ENCODE peak calls at places on chromosomes 13 and 19, in seven cellular contexts. E is MM.1S; B is CD4-positive, alpha-beta memory T cell; N is HCT116; V is neuronal stem cell; J is colonic mucosa; G is astrocyte. X is an unnamed sample.

GRCh38 chr19:16889429-16889882 is 657 bp downstream of the F2RL3 start:
- DNase-seq in E (no peak), B (no peak), N (no peak), V (no peak), J (no peak), G (no peak), X (no peak)

GRCh38 chr19:1324792-1325567 is 39.3 kb downstream of the EFNA2 start:
- DNase-seq in E (no peak), B (no peak), N (peak; percentile 19), V (no peak), J (peak; percentile 61), G (peak; percentile 57), X (no peak)

GRCh38 chr13:97259787-97260641 is 37.9 kb downstream of the MBNL2 start:
- DNase-seq in E (no peak), B (no peak), N (no peak), V (no peak), J (no peak), G (peak; percentile 82), X (no peak)

GRCh38 chr19:39599116-39599515 is 3.2 kb upstream of the LGALS13 start:
- DNase-seq in E (peak; percentile 45), B (peak; percentile 2), N (no peak), V (peak; percentile 53), J (no peak), G (peak; percentile 8), X (no peak)

GRCh38 chr19:33054623-33055022 is 10.1 kb downstream of the RHPN2 start:
- DNase-seq in E (no peak), B (no peak), N (peak; percentile 74), V (no peak), J (peak; percentile 98), G (no peak), X (no peak)

GRCh38 chr13:23516190-23516589 is 54.0 kb upstream of the TNFRSF19 start:
- DNase-seq in E (no peak), B (no peak), N (no peak), V (no peak), J (no peak), G (peak; percentile 72), X (no peak)

GRCh38 chr13:98299243-98299953 is 122.3 kb upstream of the RNF113B start:
- DNase-seq in E (no peak), B (no peak), N (no peak), V (no peak), J (no peak), G (no peak), X (no peak)

GRCh38 chr19:21463449-21464105 is 41.8 kb upstream of the ZNF429 start:
- DNase-seq in E (no peak), B (peak; percentile 5), N (no peak), V (peak; percentile 72), J (peak; percentile 70), G (peak; percentile 49), X (peak; percentile 46)

GRCh38 chr13:50257646-50258045 is 242.4 kb downstream of the KCNRG start:
- DNase-seq in E (no peak), B (no peak), N (no peak), V (no peak), J (no peak), G (no peak), X (no peak)

GRCh38 chr19:1651548-1652394 is 644 bp downstream of the TCF3 start:
- DNase-seq in E (peak; percentile 76), B (peak; percentile 48), N (no peak), V (peak; percentile 42), J (peak; percentile 47), G (no peak), X (peak; percentile 58)

GRCh38 chr19:14089412-14089661 is 1.2 kb downstream of the SAMD1 start:
- DNase-seq in E (no peak), B (no peak), N (no peak), V (no peak), J (no peak), G (peak; percentile 29), X (peak; percentile 60)

GRCh38 chr13:45206340-45206739 is 5.5 kb upstream of the KCTD4 start:
- DNase-seq in E (no peak), B (no peak), N (peak; percentile 69), V (no peak), J (no peak), G (peak; percentile 97), X (no peak)

GRCh38 chr13:51262501-51263211 is 40.5 kb downstream of the FAM124A start:
- DNase-seq in E (no peak), B (no peak), N (no peak), V (no peak), J (no peak), G (no peak), X (no peak)

GRCh38 chr13:77516342-77516789 is 19.1 kb upstream of the SCEL start:
- DNase-seq in E (no peak), B (no peak), N (no peak), V (no peak), J (no peak), G (peak; percentile 67), X (no peak)

GRCh38 chr19:13044160-13044853 is 49.0 kb downstream of the NFIX start:
- DNase-seq in E (no peak), B (no peak), N (no peak), V (no peak), J (no peak), G (peak; percentile 89), X (no peak)

GRCh38 chr19:13040916-13041292 is 45.6 kb downstream of the NFIX start:
- DNase-seq in E (no peak), B (no peak), N (no peak), V (no peak), J (no peak), G (no peak), X (no peak)

GRCh38 chr19:13043285-13043684 is 48.0 kb downstream of the NFIX start:
- DNase-seq in E (no peak), B (no peak), N (no peak), V (no peak), J (no peak), G (no peak), X (no peak)

GRCh38 chr19:13040232-13040915 is 45.1 kb downstream of the NFIX start:
- DNase-seq in E (no peak), B (no peak), N (no peak), V (no peak), J (no peak), G (no peak), X (no peak)

DNA sequence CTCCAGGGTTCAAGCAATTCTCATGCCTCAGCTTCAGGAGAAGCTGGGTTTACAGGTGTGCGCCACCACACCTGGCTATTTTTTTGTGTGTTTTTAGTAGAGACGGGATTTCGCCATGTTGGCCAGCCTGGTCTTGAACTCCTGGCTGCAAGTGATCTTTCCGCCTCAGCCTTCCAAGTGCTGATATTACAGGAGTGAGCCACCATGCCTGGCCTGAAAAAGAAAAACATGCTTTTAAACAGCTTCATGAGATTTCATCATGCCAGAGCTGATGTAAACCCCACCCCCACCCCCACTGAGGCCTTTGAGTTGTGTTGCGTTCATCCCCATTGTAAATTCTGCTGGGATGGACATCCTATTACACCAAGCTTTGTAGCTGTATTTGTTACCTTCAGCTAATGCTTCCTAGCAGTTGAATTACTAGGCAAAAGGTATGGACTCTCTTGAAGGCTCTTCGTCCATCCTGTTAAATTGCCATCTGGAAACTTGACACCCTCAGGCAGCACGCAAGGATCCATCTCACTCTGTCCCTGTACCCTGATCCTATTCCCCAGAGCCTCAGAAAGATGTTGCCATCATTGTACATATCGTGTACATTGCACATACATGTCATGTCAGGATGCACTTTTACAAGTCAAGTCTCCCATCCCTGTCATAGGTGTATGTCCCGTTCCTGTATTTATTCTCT is 47.3 kb downstream of the NFIX start:
- DNase-seq in E (no peak), B (no peak), N (no peak), V (no peak), J (no peak), G (no peak), X (no peak)
- H3K4me1 ChIP-seq in E (no peaks in the 10 kb centered on the region), B (no peaks in the 10 kb centered on the region), N (peaks cover 27% of the 10 kb centered on the region), V (no peaks in the 10 kb centered on the region), J (no peaks in the 10 kb centered on the region), G (peaks cover 29% of the 10 kb centered on the region), X (no peaks in the 10 kb centered on the region)

DNA sequence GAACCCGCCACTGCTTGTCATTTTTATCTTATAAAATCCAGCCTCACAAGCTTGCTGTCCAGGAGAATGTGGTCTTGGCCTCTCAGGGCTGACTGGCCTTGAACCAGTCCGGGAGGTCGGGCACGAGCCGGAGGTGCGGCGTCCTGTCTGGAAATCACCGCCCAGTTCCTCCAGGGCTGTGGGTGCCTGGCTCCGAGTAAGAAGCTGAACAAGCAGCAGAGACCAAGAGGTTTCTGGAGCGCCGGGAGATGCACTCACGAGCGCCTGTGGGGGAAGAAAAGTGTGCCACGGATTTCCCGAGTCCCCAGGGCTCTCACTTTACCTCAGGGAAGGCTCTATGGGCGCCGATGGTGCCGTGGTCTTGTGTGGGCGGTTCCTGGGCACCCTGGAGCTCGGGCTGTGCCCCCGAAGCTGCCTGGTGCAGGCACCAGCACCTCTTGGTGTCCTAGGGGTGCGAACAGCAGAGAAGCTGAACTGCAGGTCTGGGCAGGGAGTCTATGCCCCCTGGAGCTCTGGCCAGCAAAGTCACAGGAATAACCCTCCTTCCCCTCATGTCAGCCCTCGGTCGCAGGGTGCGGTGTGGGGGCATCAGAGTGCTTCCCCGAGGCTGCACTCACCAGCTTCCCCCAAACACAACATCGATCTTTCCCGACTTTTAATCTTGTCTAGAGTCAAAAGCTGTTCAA is 50.0 kb downstream of the GAS6 start:
- DNase-seq in E (no peak), B (no peak), N (no peak), V (no peak), J (no peak), G (peak; percentile 24), X (no peak)
- H3K27ac ChIP-seq in E (no peak overlapping the region), B (no peak overlapping the region), N (no peak overlapping the region), V (no peak overlapping the region), J (no peak overlapping the region), G (no peak overlapping the region), X (no peak overlapping the region)

DNA sequence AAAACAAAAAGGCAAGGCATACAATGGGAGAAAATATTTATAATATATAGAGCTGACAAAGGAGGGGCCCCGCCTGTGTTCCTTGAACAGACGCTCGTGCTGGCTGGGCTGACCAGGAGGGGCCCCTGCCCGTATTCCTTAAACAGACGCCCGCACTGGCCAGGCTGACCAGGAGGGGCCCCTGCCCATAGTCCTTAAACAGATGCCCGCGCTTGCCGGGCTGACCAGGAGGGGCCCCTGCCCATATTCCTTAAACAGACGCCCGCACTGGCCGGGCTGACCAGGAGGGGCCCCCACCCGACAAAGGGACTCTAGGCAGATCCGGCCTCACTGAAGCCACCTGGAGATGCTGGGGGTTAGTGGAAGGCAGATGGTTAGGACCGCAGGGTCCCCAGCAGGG is 9.3 kb downstream of the ADPRHL1 start:
- DNase-seq in E (no peak), B (no peak), N (no peak), V (no peak), J (no peak), G (no peak), X (no peak)
- H3K4me1 ChIP-seq in E (no peaks in the 10 kb centered on the region), B (no peaks in the 10 kb centered on the region), N (peaks cover 14% of the 10 kb centered on the region), V (peaks cover 2% of the 10 kb centered on the region), J (no peaks in the 10 kb centered on the region), G (no peaks in the 10 kb centered on the region), X (no peaks in the 10 kb centered on the region)

DNA sequence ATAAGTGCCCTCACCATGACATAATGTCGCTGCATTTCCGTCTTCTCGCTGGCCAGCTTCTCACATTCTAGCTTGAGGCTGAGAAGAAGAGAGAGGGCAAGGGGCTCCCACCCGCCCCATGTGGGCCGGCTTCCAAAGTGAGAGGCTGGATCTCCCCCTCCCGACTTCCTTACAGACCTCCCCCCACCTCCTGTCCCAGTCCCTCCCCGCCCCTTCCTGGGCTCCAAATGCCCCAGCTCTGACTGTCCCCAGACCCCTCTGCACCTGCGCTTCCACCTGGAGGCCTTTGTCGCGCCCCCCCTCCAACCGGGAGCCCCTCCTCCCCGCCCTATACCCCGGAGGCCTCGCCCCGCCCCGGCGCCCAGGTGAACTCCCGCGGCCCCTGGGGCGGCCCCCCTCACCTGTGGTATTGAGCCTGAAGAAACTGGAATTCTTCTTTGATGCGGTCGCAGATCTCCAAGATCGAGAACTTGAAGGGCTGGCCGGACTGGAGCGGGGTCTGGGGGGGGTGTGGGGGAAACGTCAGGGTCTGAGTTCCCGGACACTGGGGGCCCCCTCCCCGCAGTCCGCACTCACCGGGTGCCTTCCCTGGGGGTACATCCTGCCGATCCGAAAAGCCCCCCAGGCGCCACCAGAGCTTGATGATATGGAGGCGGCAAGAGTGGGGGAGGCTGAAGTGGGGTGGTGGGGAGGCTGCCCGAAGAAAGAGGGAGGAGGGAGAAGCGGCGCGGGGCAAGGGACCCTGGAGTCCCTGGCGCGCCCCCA is 593 bp downstream of the TLE2 start:
- DNase-seq in E (no peak), B (no peak), N (no peak), V (no peak), J (peak; percentile 39), G (no peak), X (no peak)
- H3K27ac ChIP-seq in E (no peak overlapping the region), B (no peak overlapping the region), N (peak overlapping the region; percentile 51), V (no peak overlapping the region), J (no peak overlapping the region), G (no peak overlapping the region), X (no peak overlapping the region)

X was measured in CD4-positive, CD25-positive, alpha-beta regulatory T cell.